ENCODE peak calls at places on chromosomes 5 and 9, in four cellular contexts. D, R, I and P are unnamed samples.

GRCh38 chr5:60959156-60959555 is 14.2 kb downstream of the NDUFAF2 start:
- DNase-seq in D (peak), R (no peak), I (no peak), P (no peak)

GRCh38 chr5:89211836-89212235 is 328.9 kb upstream of the MEF2C start:
- DNase-seq in D (no peak), R (no peak), I (no peak), P (no peak)

GRCh38 chr9:134366223-134367031 is 40.2 kb downstream of the RXRA start:
- DNase-seq in D (no peak), R (peak), I (no peak), P (peak)

GRCh38 chr5:72552041-72552557 is 44.9 kb upstream of the ZNF366 start:
- DNase-seq in D (no peak), R (no peak), I (no peak), P (no peak)

GRCh38 chr9:134168731-134169130 is 4.4 kb upstream of the RNU6ATAC start:
- DNase-seq in D (no peak), R (no peak), I (peak), P (no peak)

GRCh38 chr5:38443390-38443789 is 113.1 kb downstream of the LIFR start:
- DNase-seq in D (no peak), R (no peak), I (no peak), P (no peak)

GRCh38 chr5:145568581-145568980 is 266.6 kb downstream of the PRELID2 start:
- DNase-seq in D (no peak), R (no peak), I (no peak), P (no peak)

GRCh38 chr5:75113354-75113753 is 61.0 kb upstream of the GCNT4 start:
- DNase-seq in D (no peak), R (no peak), I (no peak), P (no peak)

GRCh38 chr5:59648949-59649921 is 244.3 kb downstream of the PDE4D start:
- DNase-seq in D (no peak), R (peak), I (no peak), P (no peak)

GRCh38 chr5:40689442-40689841 is 9.7 kb downstream of the PTGER4 start:
- DNase-seq in D (no peak), R (no peak), I (no peak), P (no peak)

GRCh38 chr5:34598177-34598794 is 57.8 kb upstream of the RAI14 start:
- DNase-seq in D (no peak), R (no peak), I (no peak), P (no peak)

DNA sequence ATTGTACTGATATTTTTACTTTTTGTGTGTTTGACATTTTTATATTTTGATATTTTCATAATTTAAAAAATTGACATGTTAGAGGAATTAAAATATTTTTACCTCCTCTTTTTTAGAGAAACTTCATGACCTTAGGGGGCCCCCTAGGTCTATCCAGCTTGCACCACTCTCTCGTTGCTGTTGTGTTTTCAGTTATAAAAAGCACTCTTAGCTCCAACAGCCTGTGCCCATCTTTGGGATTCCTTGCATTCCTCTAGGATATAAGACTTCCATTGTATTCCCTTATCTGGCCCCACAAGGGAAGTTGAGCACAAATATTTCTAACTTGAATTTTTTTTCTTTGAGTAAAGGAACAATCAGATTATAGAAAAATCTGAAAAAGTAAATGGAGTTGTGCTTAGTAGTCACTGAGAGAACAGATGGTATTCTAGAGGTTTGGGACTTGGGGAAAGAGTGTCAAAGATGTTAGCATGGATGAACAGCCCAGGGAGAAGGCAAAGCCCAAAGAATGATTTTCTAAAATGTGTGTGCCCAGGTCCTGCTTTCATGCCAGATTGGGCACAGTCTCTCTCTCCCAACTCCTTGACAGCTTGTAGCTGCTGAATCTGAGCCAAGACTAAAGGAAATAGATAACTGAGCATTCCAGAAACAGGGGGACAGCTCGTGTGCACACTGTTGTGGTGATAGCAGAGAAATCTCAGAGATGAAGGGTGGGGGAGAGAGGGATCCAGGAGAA is 245.5 kb downstream of the SH3GL2 start:
- DNase-seq in D (no peak), R (no peak), I (peak), P (no peak)
- H3K27ac ChIP-seq in D (no peak), R (no peak), I (no peak), P (no peak)

GRCh38 chr5:150278916-150279315 is 10.7 kb downstream of the CAMK2A start:
- DNase-seq in D (no peak), R (no peak), I (peak), P (no peak)
- H3K27ac ChIP-seq in D (no peak), R (no peak), I (no peak), P (no peak)

DNA sequence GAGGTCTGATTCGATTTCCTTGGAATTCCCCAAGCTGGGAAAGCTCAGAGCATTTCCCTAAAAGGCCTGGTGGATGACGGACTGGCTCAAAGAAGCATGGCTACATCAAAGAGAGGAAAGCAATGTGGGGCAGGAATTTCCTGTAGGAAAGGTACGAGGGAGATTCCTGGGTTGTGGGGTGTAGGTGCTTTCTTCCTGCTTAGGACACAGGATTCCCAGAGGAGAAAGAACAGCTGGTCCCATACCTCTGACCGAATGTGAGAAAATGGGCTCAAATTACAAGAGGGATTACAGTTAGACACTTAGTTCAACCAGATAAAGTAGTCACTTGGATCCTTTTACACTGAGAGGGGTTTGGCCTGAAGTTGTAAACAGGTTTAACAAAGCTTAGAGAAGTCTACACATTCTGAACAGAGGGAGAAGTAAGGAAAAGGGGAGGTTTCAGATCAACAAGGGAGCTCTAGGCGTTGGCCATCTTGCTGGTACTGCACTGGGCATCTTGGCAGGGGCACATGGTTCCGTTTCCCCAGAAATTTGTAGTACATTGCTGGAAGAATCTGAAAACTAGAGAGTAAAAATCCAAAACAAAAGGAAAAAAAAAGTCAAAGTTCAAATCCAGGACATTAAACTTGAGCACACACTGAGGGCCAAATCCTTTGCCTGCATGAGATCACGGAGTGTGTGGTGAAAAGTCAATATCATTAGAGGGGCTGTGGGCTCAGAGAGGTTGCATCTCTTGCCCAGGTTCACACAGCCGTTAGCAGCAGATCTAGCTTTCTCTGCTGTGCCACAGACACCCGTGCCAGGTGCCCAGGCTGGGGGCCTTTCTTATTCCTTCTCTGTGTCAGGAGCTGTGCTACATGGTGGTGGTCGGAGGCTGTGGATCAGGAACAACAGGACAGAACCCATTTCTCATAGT is 171.3 kb downstream of the RGS3 start:
- DNase-seq in D (no peak), R (no peak), I (peak), P (peak)
- H3K27ac ChIP-seq in D (no peak), R (no peak), I (no peak), P (no peak)

GRCh38 chr5:142839711-142840441 is 69.7 kb downstream of the ARHGAP26 start:
- DNase-seq in D (no peak), R (no peak), I (no peak), P (peak)
- H3K27ac ChIP-seq in D (no peak), R (peak), I (no peak), P (peak)

GRCh38 chr5:138504799-138505198 is 38.2 kb downstream of the ETF1 start:
- DNase-seq in D (no peak), R (peak), I (no peak), P (peak)

GRCh38 chr5:138503487-138504270 is 38.4 kb downstream of the EGR1 start:
- DNase-seq in D (peak), R (peak), I (peak), P (no peak)

GRCh38 chr5:138502121-138502520 is 36.8 kb downstream of the EGR1 start:
- DNase-seq in D (no peak), R (no peak), I (no peak), P (no peak)

GRCh38 chr5:138506370-138507113 is 36.5 kb downstream of the ETF1 start:
- DNase-seq in D (no peak), R (no peak), I (no peak), P (no peak)

DNA sequence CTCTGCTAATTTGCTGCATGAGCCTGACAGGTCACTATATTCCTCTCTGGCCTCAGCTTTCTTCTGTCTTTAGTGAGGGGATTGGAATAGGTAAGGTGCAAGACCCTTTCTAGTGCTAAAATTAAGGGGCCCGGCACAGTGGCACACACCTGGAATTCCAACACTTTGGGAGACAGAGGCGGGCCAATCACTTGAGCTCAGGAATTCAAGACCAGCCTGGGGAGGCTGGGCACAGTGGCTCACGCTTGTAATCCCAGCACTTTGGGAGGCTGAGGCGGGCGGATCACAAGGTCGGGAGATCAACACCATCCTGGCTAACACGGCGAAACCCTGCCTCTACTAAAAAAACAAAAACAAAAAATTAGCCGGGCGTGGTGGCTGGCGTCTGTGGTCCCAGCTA is 37.2 kb downstream of the EGR1 start:
- DNase-seq in D (no peak), R (no peak), I (no peak), P (no peak)
- H3K27ac ChIP-seq in D (no peak), R (no peak), I (peak), P (no peak)

GRCh38 chr5:126988021-126988569 is 42.3 kb downstream of the MARCHF3 start:
- DNase-seq in D (peak), R (no peak), I (no peak), P (no peak)

GRCh38 chr5:126983874-126984266 is 46.5 kb downstream of the MARCHF3 start:
- DNase-seq in D (no peak), R (no peak), I (no peak), P (no peak)

GRCh38 chr5:126984632-126985031 is 45.7 kb downstream of the MARCHF3 start:
- DNase-seq in D (no peak), R (no peak), I (no peak), P (no peak)

GRCh38 chr5:126982926-126983873 is 47.2 kb downstream of the MARCHF3 start:
- DNase-seq in D (no peak), R (no peak), I (no peak), P (no peak)

DNA sequence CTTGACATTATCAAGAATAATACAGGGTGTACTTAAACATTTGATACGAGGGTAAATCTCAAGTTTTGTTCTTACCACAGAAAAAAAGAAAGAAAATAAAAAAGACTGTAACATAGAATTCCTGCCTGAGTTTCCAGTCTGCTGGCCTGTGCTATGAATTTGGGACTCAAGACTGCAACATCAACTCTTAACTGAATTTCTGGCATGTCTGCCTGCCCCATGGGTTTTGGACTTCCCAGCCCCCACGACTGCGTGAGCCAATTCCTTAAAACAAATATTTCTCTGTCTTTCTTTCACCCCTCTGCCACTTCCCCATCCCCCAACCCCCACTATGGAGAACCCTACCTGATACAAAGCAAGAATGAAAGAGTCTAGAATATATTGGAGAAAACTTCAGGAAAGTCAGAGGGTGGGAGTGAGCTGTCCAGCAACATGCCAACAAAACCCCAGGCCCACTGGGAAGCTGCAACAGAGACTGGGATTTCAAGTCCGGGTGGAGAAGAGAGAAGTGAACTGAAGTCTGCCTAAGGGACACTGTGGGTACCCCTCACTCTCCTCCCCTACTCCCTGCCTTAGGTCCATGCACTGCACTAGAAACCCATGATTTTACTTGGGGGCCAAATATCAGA is 43.0 kb downstream of the MARCHF3 start:
- DNase-seq in D (no peak), R (no peak), I (no peak), P (no peak)
- H3K27ac ChIP-seq in D (peak), R (no peak), I (peak), P (no peak)

GRCh38 chr9:92589918-92590317 is 54.1 kb upstream of the ECM2 start:
- DNase-seq in D (no peak), R (no peak), I (peak), P (no peak)
- H3K27ac ChIP-seq in D (no peak), R (peak), I (no peak), P (peak)

GRCh38 chr9:107049046-107049824 is 186.3 kb downstream of the ZNF462 start:
- DNase-seq in D (no peak), R (no peak), I (peak), P (no peak)
- H3K27ac ChIP-seq in D (no peak), R (no peak), I (peak), P (no peak)

DNA sequence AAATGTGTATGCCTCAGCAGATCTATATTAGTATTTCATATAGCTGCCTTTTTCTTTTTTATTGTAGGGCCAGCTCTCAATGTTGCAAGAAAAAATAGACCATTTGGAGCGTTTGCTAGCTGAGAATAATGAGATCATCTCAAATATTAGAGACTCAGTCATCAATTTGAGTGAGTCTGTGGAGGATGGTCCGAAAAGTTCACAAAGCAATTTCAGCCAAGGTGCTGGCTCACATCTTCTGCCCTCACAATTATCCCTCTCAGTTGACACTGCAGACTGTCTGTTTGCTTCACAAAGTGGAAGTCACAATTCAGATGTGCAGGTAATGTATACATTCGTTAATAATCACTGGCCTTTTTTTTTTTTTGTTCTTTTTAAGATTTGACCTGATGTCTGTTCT is 23.7 kb downstream of the MAN2A1 start:
- DNase-seq in D (no peak), R (no peak), I (no peak), P (no peak)
- H3K27ac ChIP-seq in D (no peak), R (no peak), I (no peak), P (no peak)